ENCODE peak calls at places on chromosomes 13 and 19, in four cellular contexts. A, R, N and Y are unnamed samples.

GRCh38 chr13:46559272-46559805 is 6.4 kb downstream of the LRCH1 start:
- DNase-seq in N (no peak), R (no peak), A (no peak), Y (no peak)

GRCh38 chr19:33699754-33700407 is 78.1 kb downstream of the CHST8 start:
- DNase-seq in R (no peak), N (no peak), A (no peak), Y (no peak)

GRCh38 chr19:47418595-47419036 is 711 bp downstream of the MEIS3 start:
- DNase-seq in N (no peak), R (peak; percentile 64), A (no peak), Y (no peak)

GRCh38 chr19:47765522-47766358 is 12.8 kb upstream of the SELENOW start:
- DNase-seq in R (peak; percentile 93), N (peak; percentile 33), A (peak; percentile 68), Y (peak; percentile 65)

GRCh38 chr13:102325321-102325720 is 76.5 kb downstream of the FGF14 start:
- DNase-seq in R (no peak), N (no peak), A (no peak), Y (no peak)

GRCh38 chr13:98717256-98717655 is 35.2 kb downstream of the SLC15A1 start:
- DNase-seq in N (no peak), R (no peak), A (no peak), Y (no peak)

GRCh38 chr13:73870036-73870741 is 264.0 kb downstream of the KLF12 start:
- DNase-seq in N (no peak), A (no peak), R (no peak), Y (no peak)

GRCh38 chr13:101624210-101624922 is 171.9 kb downstream of the ITGBL1 start:
- DNase-seq in N (no peak), R (no peak), A (peak; percentile 5), Y (no peak)

GRCh38 chr13:98349731-98350305 is 172.7 kb upstream of the RNF113B start:
- DNase-seq in R (peak; percentile 70), A (no peak), N (no peak), Y (peak; percentile 20)

GRCh38 chr13:51637852-51638496 is 53.7 kb downstream of the WDFY2 start:
- DNase-seq in N (no peak), A (no peak), R (no peak), Y (no peak)

GRCh38 chr13:103833453-103833852 is 767.2 kb upstream of the SLC10A2 start:
- DNase-seq in R (no peak), N (no peak), A (no peak), Y (no peak)

GRCh38 chr19:35380450-35381124 is 9.7 kb downstream of the GPR42 start:
- DNase-seq in A (no peak), R (no peak), N (no peak), Y (no peak)

GRCh38 chr19:3137139-3137538 is 1.3 kb downstream of the GNA15 start:
- DNase-seq in R (no peak), A (no peak), N (no peak), Y (no peak)

GRCh38 chr19:3140667-3141038 is 4.8 kb downstream of the GNA15 start:
- DNase-seq in R (no peak), N (no peak), A (no peak), Y (no peak)

GRCh38 chr19:3135961-3136683 is at the start of gene GNA15:
- DNase-seq in R (no peak), A (peak; percentile 34), N (peak; percentile 15), Y (peak; percentile 83)

GRCh38 chr19:3136684-3137055 is 837 bp downstream of the GNA15 start:
- DNase-seq in R (no peak), N (no peak), A (no peak), Y (peak; percentile 36)

GRCh38 chr19:3138268-3138667 is 2.4 kb downstream of the GNA15 start:
- DNase-seq in R (no peak), A (no peak), N (no peak), Y (no peak)
- TF ChIP-seq CTCF in R (no peak), A (no peak), N (no peak), Y (no peak)

DNA sequence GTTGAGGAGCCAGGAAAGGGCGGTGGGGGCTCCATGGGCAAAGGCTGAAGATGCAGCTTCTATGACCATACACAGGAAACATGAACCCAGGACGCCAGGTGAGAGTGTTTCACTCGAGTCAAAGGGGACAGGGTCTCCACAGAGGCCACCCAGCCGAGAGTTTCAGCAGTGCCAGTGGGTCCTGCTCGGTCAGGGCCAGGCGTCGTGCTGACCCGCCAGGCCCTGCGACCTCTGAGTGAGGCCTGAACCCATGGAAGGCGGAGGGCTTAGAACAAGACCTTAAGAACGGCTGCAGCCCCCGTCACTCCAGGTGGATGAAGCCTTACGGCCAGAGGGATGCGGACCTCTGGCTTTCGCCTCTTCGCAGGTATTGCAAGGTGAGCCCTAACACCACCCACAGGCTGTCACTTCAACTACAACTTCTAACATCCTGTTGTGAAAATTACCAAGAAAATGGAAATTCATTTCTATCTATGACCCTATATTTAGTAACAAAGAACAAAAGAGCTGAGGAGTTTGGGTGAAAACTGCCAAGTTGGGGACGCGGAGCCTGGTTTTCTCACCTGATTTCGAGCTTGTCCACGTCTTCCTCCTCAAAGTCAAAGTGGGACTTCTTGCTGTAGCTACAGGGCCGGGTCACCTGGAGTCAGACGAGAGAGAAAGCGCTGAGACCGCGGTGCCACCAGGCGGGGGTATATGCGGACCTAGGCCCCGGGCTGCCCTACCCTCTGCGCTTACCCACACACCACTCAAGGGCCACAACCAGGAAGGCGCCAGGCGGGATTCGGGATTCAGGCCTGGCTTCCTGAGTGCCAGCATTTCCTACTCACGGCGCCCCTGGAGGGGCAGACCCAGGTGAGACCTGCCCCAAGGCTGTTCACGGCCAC is 50.1 kb upstream of the C13orf46 start:
- DNase-seq in N (no peak), A (no peak), R (no peak), Y (no peak)
- TF ChIP-seq CTCF in N (no peak), A (no peak), R (no peak), Y (no peak)

GRCh38 chr13:27619711-27620376 is 485 bp downstream of the LNX2 start:
- DNase-seq in A (peak; percentile 62), R (no peak), N (peak; percentile 41), Y (no peak)
- TF ChIP-seq CTCF in A (peak; percentile 22), R (no peak), N (no peak), Y (no peak)

GRCh38 chr19:5038631-5039271 is 69.8 kb downstream of the KDM4B start:
- DNase-seq in N (no peak), A (peak; percentile 31), R (peak; percentile 62), Y (no peak)
- TF ChIP-seq CTCF in N (no peak), A (peak; percentile 41), R (peak; percentile 70), Y (peak; percentile 6)

DNA sequence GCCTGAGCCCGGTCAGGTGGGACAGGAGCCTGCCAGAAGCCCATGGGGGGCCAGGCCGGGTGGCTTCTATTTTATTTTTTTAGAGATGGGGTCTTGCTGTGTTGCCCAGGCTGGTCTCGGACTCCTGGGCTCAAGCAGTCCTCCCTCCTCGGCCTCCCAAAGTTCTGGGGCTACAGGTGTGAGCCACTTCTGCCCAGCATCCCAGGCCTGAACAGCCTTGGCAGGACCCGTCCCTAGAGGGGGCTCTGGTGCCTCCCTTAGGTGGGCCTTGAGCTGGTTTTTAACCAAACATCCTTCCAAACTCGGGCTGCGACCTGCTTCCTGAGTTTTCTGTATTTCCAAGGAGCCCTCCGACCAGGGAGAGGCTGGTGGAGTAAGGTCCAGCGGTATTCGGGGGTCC is 10.5 kb downstream of the COMP start:
- DNase-seq in N (no peak), R (no peak), A (no peak), Y (peak; percentile 47)
- TF ChIP-seq CTCF in N (no peak), R (peak; percentile 58), A (peak; percentile 19), Y (no peak)

GRCh38 chr19:15696654-15697194 is 23.8 kb downstream of the CYP4F12 start:
- DNase-seq in R (no peak), N (no peak), A (peak; percentile 23), Y (no peak)

GRCh38 chr19:15701757-15702589 is 25.9 kb upstream of the OR10H2 start:
- DNase-seq in A (no peak), R (no peak), N (no peak), Y (no peak)

GRCh38 chr19:15702590-15702930 is 25.3 kb upstream of the OR10H2 start:
- DNase-seq in N (peak; percentile 31), A (peak; percentile 34), R (no peak), Y (no peak)
- TF ChIP-seq CTCF in N (no peak), A (no peak), R (no peak), Y (peak; percentile 11)